ENCODE peak calls at places on chromosomes 4 and X, in five cellular contexts. One of them, this sample, is unnamed.
A peak's percentile ranks its signal among the peaks of the same experiment; 100 is the strongest.

GRCh38 chrX:47143894-47144625 is 442 bp downstream of the NDUFB11 start:
- DNase-seq in mammary epithelial cell: no peak
- DNase-seq in mucosa of descending colon: no peak
- DNase-seq in CD4-positive, alpha-beta memory T cell: no peak
- DNase-seq in endodermal cell: no peak
- DNase-seq in this sample: no peak

GRCh38 chr4:16496501-16496900 is 270.2 kb upstream of the TAPT1 start:
- DNase-seq in mammary epithelial cell: no peak
- DNase-seq in CD4-positive, alpha-beta memory T cell: no peak
- DNase-seq in mucosa of descending colon: no peak
- DNase-seq in endodermal cell: no peak
- DNase-seq in this sample: no peak

GRCh38 chrX:48937065-48937907 is 18.5 kb upstream of the PIM2 start:
- DNase-seq in mammary epithelial cell: no peak
- DNase-seq in endodermal cell: peak; percentile 64
- DNase-seq in mucosa of descending colon: peak; percentile 94
- DNase-seq in CD4-positive, alpha-beta memory T cell: peak; percentile 95
- DNase-seq in this sample: peak; percentile 72

GRCh38 chr4:3305610-3306371 is 13.0 kb downstream of the RGS12 start:
- DNase-seq in endodermal cell: peak; percentile 43
- DNase-seq in CD4-positive, alpha-beta memory T cell: peak; percentile 22
- DNase-seq in mammary epithelial cell: no peak
- DNase-seq in mucosa of descending colon: no peak
- DNase-seq in this sample: no peak

GRCh38 chr4:144820115-144820514 is 174.2 kb downstream of the HHIP start:
- DNase-seq in endodermal cell: no peak
- DNase-seq in CD4-positive, alpha-beta memory T cell: no peak
- DNase-seq in mucosa of descending colon: no peak
- DNase-seq in mammary epithelial cell: peak; percentile 22
- DNase-seq in this sample: no peak

GRCh38 chr4:74320559-74321118 is 12.4 kb downstream of the EPGN start:
- DNase-seq in mucosa of descending colon: peak; percentile 67
- DNase-seq in CD4-positive, alpha-beta memory T cell: peak; percentile 5
- DNase-seq in endodermal cell: peak; percentile 84
- DNase-seq in mammary epithelial cell: peak; percentile 90
- DNase-seq in this sample: peak; percentile 43

GRCh38 chr4:85966308-85966882 is 393.5 kb downstream of the MAPK10 start:
- DNase-seq in CD4-positive, alpha-beta memory T cell: no peak
- DNase-seq in endodermal cell: no peak
- DNase-seq in mucosa of descending colon: no peak
- DNase-seq in mammary epithelial cell: no peak
- DNase-seq in this sample: no peak

GRCh38 chrX:12349201-12349600 is 210.9 kb downstream of the FRMPD4 start:
- DNase-seq in mammary epithelial cell: no peak
- DNase-seq in endodermal cell: peak; percentile 59
- DNase-seq in mucosa of descending colon: no peak
- DNase-seq in CD4-positive, alpha-beta memory T cell: no peak
- DNase-seq in this sample: no peak

GRCh38 chrX:49175875-49176274 is 4.2 kb downstream of the PLP2 start:
- DNase-seq in endodermal cell: no peak
- DNase-seq in CD4-positive, alpha-beta memory T cell: no peak
- DNase-seq in mucosa of descending colon: no peak
- DNase-seq in mammary epithelial cell: no peak
- DNase-seq in this sample: no peak

GRCh38 chr4:110850461-110851447 is 227.9 kb upstream of the PITX2 start:
- DNase-seq in endodermal cell: no peak
- DNase-seq in mammary epithelial cell: no peak
- DNase-seq in mucosa of descending colon: peak; percentile 51
- DNase-seq in CD4-positive, alpha-beta memory T cell: no peak
- DNase-seq in this sample: no peak

GRCh38 chr4:142901166-142901662 is 55.1 kb upstream of the INPP4B start:
- DNase-seq in CD4-positive, alpha-beta memory T cell: no peak
- DNase-seq in mucosa of descending colon: no peak
- DNase-seq in endodermal cell: no peak
- DNase-seq in mammary epithelial cell: peak; percentile 2
- DNase-seq in this sample: no peak

GRCh38 chrX:155864655-155865054 is 16.5 kb upstream of the VAMP7 start:
- DNase-seq in CD4-positive, alpha-beta memory T cell: no peak
- DNase-seq in mammary epithelial cell: no peak
- DNase-seq in mucosa of descending colon: no peak
- DNase-seq in endodermal cell: no peak
- DNase-seq in this sample: no peak

GRCh38 chrX:20594985-20595384 is 328.3 kb upstream of the RPS6KA3 start:
- DNase-seq in mammary epithelial cell: no peak
- DNase-seq in endodermal cell: no peak
- DNase-seq in CD4-positive, alpha-beta memory T cell: no peak
- DNase-seq in mucosa of descending colon: no peak
- DNase-seq in this sample: no peak

GRCh38 chrX:109862386-109862910 is 129.4 kb upstream of the ACSL4 start:
- DNase-seq in mucosa of descending colon: no peak
- DNase-seq in endodermal cell: no peak
- DNase-seq in CD4-positive, alpha-beta memory T cell: no peak
- DNase-seq in mammary epithelial cell: peak; percentile 25
- DNase-seq in this sample: no peak

GRCh38 chr4:124266706-124267105 is 445.8 kb downstream of the ANKRD50 start:
- DNase-seq in endodermal cell: no peak
- DNase-seq in mucosa of descending colon: no peak
- DNase-seq in CD4-positive, alpha-beta memory T cell: no peak
- DNase-seq in mammary epithelial cell: no peak
- DNase-seq in this sample: no peak

GRCh38 chr4:113173132-113173531 is 123.7 kb downstream of the ANK2 start:
- DNase-seq in mammary epithelial cell: no peak
- DNase-seq in mucosa of descending colon: no peak
- DNase-seq in CD4-positive, alpha-beta memory T cell: no peak
- DNase-seq in endodermal cell: no peak
- DNase-seq in this sample: no peak

GRCh38 chrX:119398974-119399771 is at the start of gene SLC25A43:
- DNase-seq in endodermal cell: peak; percentile 71
- DNase-seq in mammary epithelial cell: peak; percentile 11
- DNase-seq in mucosa of descending colon: peak; percentile 68
- DNase-seq in CD4-positive, alpha-beta memory T cell: peak; percentile 17
- DNase-seq in this sample: peak; percentile 49

GRCh38 chr4:25928956-25929336 is 14.9 kb downstream of the SMIM20 start:
- DNase-seq in mammary epithelial cell: no peak
- DNase-seq in endodermal cell: no peak
- DNase-seq in mucosa of descending colon: no peak
- DNase-seq in CD4-positive, alpha-beta memory T cell: no peak
- DNase-seq in this sample: no peak

GRCh38 chrX:78652971-78653822 is 5.9 kb downstream of the RTL3 start:
- DNase-seq in mucosa of descending colon: no peak
- DNase-seq in mammary epithelial cell: peak; percentile 62
- DNase-seq in endodermal cell: no peak
- DNase-seq in CD4-positive, alpha-beta memory T cell: no peak
- DNase-seq in this sample: no peak

GRCh38 chrX:65679071-65679540 is 11.7 kb downstream of the MSN start:
- DNase-seq in endodermal cell: no peak
- DNase-seq in mucosa of descending colon: no peak
- DNase-seq in CD4-positive, alpha-beta memory T cell: no peak
- DNase-seq in mammary epithelial cell: peak; percentile 77
- DNase-seq in this sample: no peak

GRCh38 chr4:169163947-169164668 is 106.6 kb downstream of the SH3RF1 start:
- DNase-seq in CD4-positive, alpha-beta memory T cell: no peak
- DNase-seq in endodermal cell: no peak
- DNase-seq in mammary epithelial cell: no peak
- DNase-seq in mucosa of descending colon: no peak
- DNase-seq in this sample: no peak

GRCh38 chr4:169160825-169161224 is 109.9 kb downstream of the SH3RF1 start:
- DNase-seq in endodermal cell: no peak
- DNase-seq in mucosa of descending colon: no peak
- DNase-seq in CD4-positive, alpha-beta memory T cell: no peak
- DNase-seq in mammary epithelial cell: no peak
- DNase-seq in this sample: no peak

GRCh38 chr4:169167958-169168357 is 102.8 kb downstream of the SH3RF1 start:
- DNase-seq in mammary epithelial cell: no peak
- DNase-seq in CD4-positive, alpha-beta memory T cell: no peak
- DNase-seq in mucosa of descending colon: no peak
- DNase-seq in endodermal cell: no peak
- DNase-seq in this sample: no peak

GRCh38 chr4:169163495-169163894 is 107.3 kb downstream of the SH3RF1 start:
- DNase-seq in mammary epithelial cell: no peak
- DNase-seq in mucosa of descending colon: no peak
- DNase-seq in endodermal cell: no peak
- DNase-seq in CD4-positive, alpha-beta memory T cell: no peak
- DNase-seq in this sample: no peak

DNA sequence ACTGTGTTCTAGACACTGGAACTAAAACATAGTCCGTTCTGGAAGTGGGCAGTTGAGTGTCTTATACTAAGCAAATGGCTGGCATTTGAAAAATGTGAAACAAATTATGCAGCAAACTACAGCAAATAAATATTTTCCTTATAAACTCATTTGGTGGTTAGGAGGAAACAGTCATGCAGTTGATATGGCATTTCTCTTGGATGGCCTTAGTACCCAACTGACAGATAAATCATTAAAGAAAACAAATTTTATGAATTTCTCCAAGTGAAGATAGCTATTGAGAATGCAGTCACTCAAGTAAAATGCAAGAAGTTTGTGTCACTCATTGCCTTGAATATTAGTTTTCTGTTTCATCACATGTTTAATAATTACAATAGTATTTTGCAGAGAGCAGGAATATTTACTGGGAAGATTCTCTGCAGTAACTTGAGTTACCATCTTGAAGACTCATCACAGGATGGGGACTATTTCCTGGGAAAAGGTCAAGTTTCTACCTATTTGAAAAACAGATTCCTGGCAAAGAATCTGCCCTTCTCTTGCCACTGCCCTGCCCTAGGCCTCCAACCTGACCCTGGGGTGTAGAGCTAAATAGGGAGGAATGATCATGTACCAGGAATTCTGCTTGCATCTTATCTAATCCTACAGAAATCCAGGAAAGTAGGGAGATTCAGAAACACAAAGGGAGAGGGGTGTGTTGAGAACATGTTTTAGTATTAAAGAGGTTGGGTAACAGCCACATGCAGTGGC is 105.9 kb downstream of the SH3RF1 start:
- DNase-seq in mammary epithelial cell: no peak
- DNase-seq in CD4-positive, alpha-beta memory T cell: no peak
- DNase-seq in endodermal cell: no peak
- DNase-seq in mucosa of descending colon: no peak
- DNase-seq in this sample: no peak
- H3K4me1 ChIP-seq in mammary epithelial cell: peaks cover 14% of the 10 kb centered on the region
- H3K4me1 ChIP-seq in CD4-positive, alpha-beta memory T cell: no peaks in the 10 kb centered on the region
- H3K4me1 ChIP-seq in endodermal cell: no peaks in the 10 kb centered on the region
- H3K4me1 ChIP-seq in mucosa of descending colon: no peaks in the 10 kb centered on the region
- H3K4me1 ChIP-seq in this sample: no peaks in the 10 kb centered on the region

DNA sequence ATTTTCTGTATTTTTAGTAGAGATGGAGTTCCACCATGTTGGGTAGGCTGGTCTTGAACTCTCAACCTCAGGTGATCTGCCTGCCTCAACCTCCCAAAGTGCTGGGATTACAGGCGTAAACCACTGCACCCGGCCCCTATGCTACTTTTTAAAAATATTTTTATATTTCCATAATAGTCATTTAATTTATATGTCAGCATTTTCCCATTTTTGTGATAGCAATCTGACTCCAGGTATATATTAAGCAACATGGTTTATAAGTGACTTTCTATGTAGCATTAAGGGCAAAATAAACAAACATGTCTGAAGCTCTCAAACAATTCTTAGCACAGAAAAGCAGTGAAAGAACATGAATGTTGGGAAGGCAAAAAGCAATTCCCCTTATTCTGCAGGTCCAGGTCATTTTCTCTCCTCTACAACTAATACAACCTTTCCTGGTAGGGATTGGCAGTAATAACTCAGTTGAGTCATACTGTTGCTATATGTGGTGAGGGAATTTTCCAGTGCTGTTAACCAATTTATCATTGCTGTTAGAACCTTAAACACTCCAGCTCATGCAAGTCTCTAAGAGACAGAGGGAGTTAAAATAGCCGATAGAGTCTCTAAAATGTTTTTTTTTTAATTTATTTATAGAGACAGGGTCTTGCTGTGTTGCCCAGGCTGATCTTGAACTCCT is 24.0 kb downstream of the SMIM14 start:
- DNase-seq in mucosa of descending colon: no peak
- DNase-seq in endodermal cell: no peak
- DNase-seq in CD4-positive, alpha-beta memory T cell: no peak
- DNase-seq in mammary epithelial cell: peak; percentile 64
- DNase-seq in this sample: no peak
- H3K4me1 ChIP-seq in mucosa of descending colon: peaks cover 17% of the 10 kb centered on the region
- H3K4me1 ChIP-seq in endodermal cell: no peaks in the 10 kb centered on the region
- H3K4me1 ChIP-seq in CD4-positive, alpha-beta memory T cell: no peaks in the 10 kb centered on the region
- H3K4me1 ChIP-seq in mammary epithelial cell: no peaks in the 10 kb centered on the region
- H3K4me1 ChIP-seq in this sample: peaks cover 23% of the 10 kb centered on the region

GRCh38 chr4:152110780-152111179 is 350.0 kb upstream of the GATB start:
- DNase-seq in endodermal cell: no peak
- DNase-seq in mammary epithelial cell: no peak
- DNase-seq in mucosa of descending colon: no peak
- DNase-seq in CD4-positive, alpha-beta memory T cell: no peak
- DNase-seq in this sample: no peak
- H3K4me1 ChIP-seq in endodermal cell: no peaks in the 10 kb centered on the region
- H3K4me1 ChIP-seq in mammary epithelial cell: peaks cover 12% of the 10 kb centered on the region
- H3K4me1 ChIP-seq in mucosa of descending colon: no peaks in the 10 kb centered on the region
- H3K4me1 ChIP-seq in CD4-positive, alpha-beta memory T cell: peaks cover 75% of the 10 kb centered on the region
- H3K4me1 ChIP-seq in this sample: peaks cover 61% of the 10 kb centered on the region

GRCh38 chr4:41122775-41123174 is 91.6 kb downstream of the APBB2 start:
- DNase-seq in mucosa of descending colon: no peak
- DNase-seq in endodermal cell: peak; percentile 87
- DNase-seq in mammary epithelial cell: no peak
- DNase-seq in CD4-positive, alpha-beta memory T cell: no peak
- DNase-seq in this sample: no peak

GRCh38 chr4:41119867-41120295 is 94.5 kb downstream of the APBB2 start:
- DNase-seq in mucosa of descending colon: no peak
- DNase-seq in mammary epithelial cell: no peak
- DNase-seq in endodermal cell: no peak
- DNase-seq in CD4-positive, alpha-beta memory T cell: no peak
- DNase-seq in this sample: no peak

GRCh38 chr4:41120297-41121217 is 93.8 kb downstream of the APBB2 start:
- DNase-seq in mammary epithelial cell: peak; percentile 45
- DNase-seq in CD4-positive, alpha-beta memory T cell: no peak
- DNase-seq in mucosa of descending colon: no peak
- DNase-seq in endodermal cell: no peak
- DNase-seq in this sample: peak; percentile 62

GRCh38 chr4:41121906-41122305 is 92.4 kb downstream of the APBB2 start:
- DNase-seq in mammary epithelial cell: no peak
- DNase-seq in endodermal cell: no peak
- DNase-seq in CD4-positive, alpha-beta memory T cell: no peak
- DNase-seq in mucosa of descending colon: no peak
- DNase-seq in this sample: no peak

DNA sequence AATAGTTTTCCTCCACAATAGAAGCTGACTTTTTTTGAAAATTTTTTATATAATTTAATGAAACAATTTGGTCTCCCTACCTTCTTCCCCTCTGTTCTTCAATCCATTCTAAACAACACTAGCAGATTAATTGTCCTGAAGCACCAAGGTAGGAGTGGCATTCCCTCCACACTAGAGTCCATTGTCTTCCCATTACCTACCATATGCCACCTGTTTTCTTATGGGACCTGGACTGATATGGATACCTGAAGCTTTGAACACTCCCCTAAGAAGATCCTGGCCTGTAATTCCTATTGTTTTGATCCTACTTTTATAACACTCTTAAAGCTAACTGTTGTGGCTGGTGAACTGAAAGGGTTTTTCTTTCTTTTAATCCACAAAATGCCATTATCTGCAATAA is 92.0 kb downstream of the APBB2 start:
- DNase-seq in mucosa of descending colon: no peak
- DNase-seq in mammary epithelial cell: no peak
- DNase-seq in CD4-positive, alpha-beta memory T cell: no peak
- DNase-seq in endodermal cell: no peak
- DNase-seq in this sample: no peak
- H3K4me1 ChIP-seq in mucosa of descending colon: peaks cover 13% of the 10 kb centered on the region
- H3K4me1 ChIP-seq in mammary epithelial cell: peaks cover 45% of the 10 kb centered on the region
- H3K4me1 ChIP-seq in CD4-positive, alpha-beta memory T cell: no peaks in the 10 kb centered on the region
- H3K4me1 ChIP-seq in endodermal cell: peaks cover 3% of the 10 kb centered on the region
- H3K4me1 ChIP-seq in this sample: peaks cover 9% of the 10 kb centered on the region